ENCODE peak calls at places on chromosome 2, in seven cellular contexts. One of them, this sample, is unnamed.

GRCh38 chr2:30231726-30232026 is 342 bp downstream of the LBH start:
- DNase-seq in HCT116: no peak
- DNase-seq in HepG2: no peak
- DNase-seq in H1: peak; percentile 78
- DNase-seq in GM12878: no peak
- DNase-seq in SK-N-SH: no peak
- DNase-seq in K562: peak; percentile 55
- DNase-seq in this sample: no peak

GRCh38 chr2:27992787-27993747 is 102.5 kb downstream of the BABAM2 start:
- DNase-seq in HCT116: no peak
- DNase-seq in HepG2: peak; percentile 47
- DNase-seq in H1: no peak
- DNase-seq in GM12878: no peak
- DNase-seq in SK-N-SH: no peak
- DNase-seq in K562: no peak
- DNase-seq in this sample: peak; percentile 22

GRCh38 chr2:180572346-180572745 is 408.1 kb upstream of the UBE2E3 start:
- DNase-seq in HCT116: no peak
- DNase-seq in HepG2: no peak
- DNase-seq in H1: no peak
- DNase-seq in GM12878: no peak
- DNase-seq in SK-N-SH: no peak
- DNase-seq in K562: no peak
- DNase-seq in this sample: no peak

GRCh38 chr2:179336782-179337534 is 72.3 kb upstream of the SESTD1 start:
- DNase-seq in HCT116: no peak
- DNase-seq in HepG2: no peak
- DNase-seq in H1: no peak
- DNase-seq in GM12878: no peak
- DNase-seq in SK-N-SH: no peak
- DNase-seq in K562: no peak
- DNase-seq in this sample: no peak

GRCh38 chr2:71536311-71536710 is 83.0 kb downstream of the DYSF start:
- DNase-seq in HCT116: no peak
- DNase-seq in HepG2: no peak
- DNase-seq in H1: no peak
- DNase-seq in GM12878: no peak
- DNase-seq in SK-N-SH: no peak
- DNase-seq in K562: no peak
- DNase-seq in this sample: no peak

GRCh38 chr2:168060956-168061750 is 186.2 kb downstream of the STK39 start:
- DNase-seq in HCT116: no peak
- DNase-seq in HepG2: no peak
- DNase-seq in H1: no peak
- DNase-seq in GM12878: no peak
- DNase-seq in SK-N-SH: no peak
- DNase-seq in K562: no peak
- DNase-seq in this sample: no peak

GRCh38 chr2:211281430-211282073 is 725.2 kb downstream of the CPS1 start:
- DNase-seq in HCT116: no peak
- DNase-seq in HepG2: no peak
- DNase-seq in H1: no peak
- DNase-seq in GM12878: no peak
- DNase-seq in SK-N-SH: no peak
- DNase-seq in K562: no peak
- DNase-seq in this sample: no peak

GRCh38 chr2:11411768-11412448 is 54.1 kb downstream of the E2F6 start:
- DNase-seq in HCT116: no peak
- DNase-seq in HepG2: peak; percentile 65
- DNase-seq in H1: peak; percentile 65
- DNase-seq in GM12878: no peak
- DNase-seq in SK-N-SH: peak; percentile 85
- DNase-seq in K562: peak; percentile 51
- DNase-seq in this sample: peak; percentile 53

GRCh38 chr2:196967126-196967525 is 40.6 kb upstream of the PGAP1 start:
- DNase-seq in HCT116: no peak
- DNase-seq in HepG2: no peak
- DNase-seq in H1: no peak
- DNase-seq in GM12878: no peak
- DNase-seq in SK-N-SH: no peak
- DNase-seq in K562: no peak
- DNase-seq in this sample: no peak

GRCh38 chr2:9753276-9753600 is 90.0 kb upstream of the TAF1B start:
- DNase-seq in HCT116: peak; percentile 88
- DNase-seq in HepG2: no peak
- DNase-seq in H1: no peak
- DNase-seq in GM12878: peak; percentile 69
- DNase-seq in SK-N-SH: no peak
- DNase-seq in K562: peak; percentile 57
- DNase-seq in this sample: no peak

GRCh38 chr2:105812180-105813044 is 67.7 kb downstream of the NCK2 start:
- DNase-seq in HCT116: no peak
- DNase-seq in HepG2: peak; percentile 60
- DNase-seq in H1: peak; percentile 46
- DNase-seq in GM12878: no peak
- DNase-seq in SK-N-SH: peak; percentile 44
- DNase-seq in K562: no peak
- DNase-seq in this sample: no peak

GRCh38 chr2:39142012-39142346 is 21.1 kb upstream of the SOS1 start:
- DNase-seq in HCT116: no peak
- DNase-seq in HepG2: no peak
- DNase-seq in H1: no peak
- DNase-seq in GM12878: no peak
- DNase-seq in SK-N-SH: no peak
- DNase-seq in K562: peak; percentile 48
- DNase-seq in this sample: no peak

GRCh38 chr2:72024451-72025175 is 123.0 kb downstream of the CYP26B1 start:
- DNase-seq in HCT116: no peak
- DNase-seq in HepG2: no peak
- DNase-seq in H1: peak; percentile 38
- DNase-seq in GM12878: no peak
- DNase-seq in SK-N-SH: no peak
- DNase-seq in K562: no peak
- DNase-seq in this sample: no peak

GRCh38 chr2:127039387-127040031 is 67.4 kb downstream of the BIN1 start:
- DNase-seq in HCT116: no peak
- DNase-seq in HepG2: no peak
- DNase-seq in H1: no peak
- DNase-seq in GM12878: peak; percentile 44
- DNase-seq in SK-N-SH: no peak
- DNase-seq in K562: no peak
- DNase-seq in this sample: no peak

GRCh38 chr2:65554765-65555561 is 122.6 kb upstream of the SPRED2 start:
- DNase-seq in HCT116: no peak
- DNase-seq in HepG2: no peak
- DNase-seq in H1: no peak
- DNase-seq in GM12878: peak; percentile 42
- DNase-seq in SK-N-SH: no peak
- DNase-seq in K562: no peak
- DNase-seq in this sample: no peak
- TF ChIP-seq JUND in HCT116: peak; percentile 28
- TF ChIP-seq JUND in HepG2: no peak
- TF ChIP-seq JUND in H1: no peak
- TF ChIP-seq JUND in GM12878: no peak
- TF ChIP-seq JUND in SK-N-SH: peak; percentile 9
- TF ChIP-seq JUND in K562: peak; percentile 49
- TF ChIP-seq JUND in this sample: no peak

GRCh38 chr2:208049441-208049840 is 24.1 kb upstream of the PLEKHM3 start:
- DNase-seq in HCT116: no peak
- DNase-seq in HepG2: no peak
- DNase-seq in H1: no peak
- DNase-seq in GM12878: no peak
- DNase-seq in SK-N-SH: no peak
- DNase-seq in K562: no peak
- DNase-seq in this sample: no peak
- TF ChIP-seq JUND in HCT116: no peak
- TF ChIP-seq JUND in HepG2: no peak
- TF ChIP-seq JUND in H1: no peak
- TF ChIP-seq JUND in GM12878: no peak
- TF ChIP-seq JUND in SK-N-SH: no peak
- TF ChIP-seq JUND in K562: no peak
- TF ChIP-seq JUND in this sample: no peak

DNA sequence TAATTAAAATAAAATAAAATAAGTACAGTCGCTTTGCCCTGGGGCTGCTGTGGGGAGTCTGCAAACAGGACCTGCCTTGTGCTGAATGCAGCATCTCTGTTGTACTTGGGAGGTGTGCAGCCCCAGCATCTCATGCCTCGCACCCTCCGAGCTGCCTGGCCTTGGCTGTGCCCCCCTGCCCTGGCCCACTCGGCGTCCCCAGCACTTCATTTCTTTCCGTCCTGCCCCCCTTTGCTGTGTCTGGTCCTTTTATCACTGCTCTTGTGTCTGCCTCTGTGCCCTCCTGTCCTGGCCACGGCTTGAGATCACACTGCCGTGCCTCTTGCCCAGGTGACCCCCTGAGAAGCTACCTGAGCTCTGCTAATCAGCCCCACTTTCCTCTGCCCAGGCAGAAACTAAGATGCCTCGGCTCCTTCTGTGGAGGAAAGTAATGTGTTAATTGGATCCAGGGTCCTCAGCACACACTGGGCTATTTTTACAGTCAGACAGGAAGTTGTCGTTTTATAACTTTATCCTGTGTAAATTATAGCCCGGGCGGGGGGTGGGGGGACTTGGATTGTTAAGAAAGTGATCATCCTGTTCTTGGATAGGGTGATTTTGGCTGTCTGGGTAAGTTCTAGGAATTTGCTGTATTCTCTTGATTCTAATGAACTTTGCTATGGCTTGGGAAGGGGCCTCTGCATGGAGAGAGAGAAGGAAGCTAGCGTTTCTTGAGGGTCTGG is 69.4 kb downstream of the AGAP1 start:
- DNase-seq in HCT116: no peak
- DNase-seq in HepG2: no peak
- DNase-seq in H1: no peak
- DNase-seq in GM12878: no peak
- DNase-seq in SK-N-SH: peak; percentile 53
- DNase-seq in K562: no peak
- DNase-seq in this sample: no peak
- TF ChIP-seq JUND in HCT116: no peak
- TF ChIP-seq JUND in HepG2: no peak
- TF ChIP-seq JUND in H1: no peak
- TF ChIP-seq JUND in GM12878: no peak
- TF ChIP-seq JUND in SK-N-SH: no peak
- TF ChIP-seq JUND in K562: no peak
- TF ChIP-seq JUND in this sample: no peak

GRCh38 chr2:3986063-3986462 is 282.7 kb downstream of the DCDC2C start:
- DNase-seq in HCT116: no peak
- DNase-seq in HepG2: no peak
- DNase-seq in H1: no peak
- DNase-seq in GM12878: no peak
- DNase-seq in SK-N-SH: no peak
- DNase-seq in K562: no peak
- DNase-seq in this sample: no peak
- TF ChIP-seq JUND in HCT116: no peak
- TF ChIP-seq JUND in HepG2: no peak
- TF ChIP-seq JUND in H1: no peak
- TF ChIP-seq JUND in GM12878: no peak
- TF ChIP-seq JUND in SK-N-SH: no peak
- TF ChIP-seq JUND in K562: no peak
- TF ChIP-seq JUND in this sample: no peak

GRCh38 chr2:43853141-43854081 is 14.6 kb downstream of the ABCG8 start:
- DNase-seq in HCT116: no peak
- DNase-seq in HepG2: no peak
- DNase-seq in H1: peak; percentile 34
- DNase-seq in GM12878: no peak
- DNase-seq in SK-N-SH: no peak
- DNase-seq in K562: peak; percentile 3
- DNase-seq in this sample: no peak

GRCh38 chr2:43852196-43852730 is 13.5 kb downstream of the ABCG8 start:
- DNase-seq in HCT116: no peak
- DNase-seq in HepG2: no peak
- DNase-seq in H1: peak; percentile 42
- DNase-seq in GM12878: no peak
- DNase-seq in SK-N-SH: peak; percentile 7
- DNase-seq in K562: peak; percentile 5
- DNase-seq in this sample: no peak

GRCh38 chr2:43848174-43848573 is 9.4 kb downstream of the ABCG8 start:
- DNase-seq in HCT116: peak; percentile 33
- DNase-seq in HepG2: no peak
- DNase-seq in H1: peak; percentile 24
- DNase-seq in GM12878: no peak
- DNase-seq in SK-N-SH: peak; percentile 4
- DNase-seq in K562: peak; percentile 16
- DNase-seq in this sample: peak; percentile 79

GRCh38 chr2:43854671-43855070 is 15.9 kb downstream of the ABCG8 start:
- DNase-seq in HCT116: no peak
- DNase-seq in HepG2: no peak
- DNase-seq in H1: peak; percentile 17
- DNase-seq in GM12878: no peak
- DNase-seq in SK-N-SH: peak; percentile 12
- DNase-seq in K562: no peak
- DNase-seq in this sample: no peak

GRCh38 chr2:43851026-43851980 is 12.5 kb downstream of the ABCG8 start:
- DNase-seq in HCT116: no peak
- DNase-seq in HepG2: no peak
- DNase-seq in H1: peak; percentile 39
- DNase-seq in GM12878: no peak
- DNase-seq in SK-N-SH: peak; percentile 12
- DNase-seq in K562: peak; percentile 4
- DNase-seq in this sample: no peak
- TF ChIP-seq JUND in HCT116: no peak
- TF ChIP-seq JUND in HepG2: no peak
- TF ChIP-seq JUND in H1: no peak
- TF ChIP-seq JUND in GM12878: no peak
- TF ChIP-seq JUND in SK-N-SH: no peak
- TF ChIP-seq JUND in K562: no peak
- TF ChIP-seq JUND in this sample: no peak

DNA sequence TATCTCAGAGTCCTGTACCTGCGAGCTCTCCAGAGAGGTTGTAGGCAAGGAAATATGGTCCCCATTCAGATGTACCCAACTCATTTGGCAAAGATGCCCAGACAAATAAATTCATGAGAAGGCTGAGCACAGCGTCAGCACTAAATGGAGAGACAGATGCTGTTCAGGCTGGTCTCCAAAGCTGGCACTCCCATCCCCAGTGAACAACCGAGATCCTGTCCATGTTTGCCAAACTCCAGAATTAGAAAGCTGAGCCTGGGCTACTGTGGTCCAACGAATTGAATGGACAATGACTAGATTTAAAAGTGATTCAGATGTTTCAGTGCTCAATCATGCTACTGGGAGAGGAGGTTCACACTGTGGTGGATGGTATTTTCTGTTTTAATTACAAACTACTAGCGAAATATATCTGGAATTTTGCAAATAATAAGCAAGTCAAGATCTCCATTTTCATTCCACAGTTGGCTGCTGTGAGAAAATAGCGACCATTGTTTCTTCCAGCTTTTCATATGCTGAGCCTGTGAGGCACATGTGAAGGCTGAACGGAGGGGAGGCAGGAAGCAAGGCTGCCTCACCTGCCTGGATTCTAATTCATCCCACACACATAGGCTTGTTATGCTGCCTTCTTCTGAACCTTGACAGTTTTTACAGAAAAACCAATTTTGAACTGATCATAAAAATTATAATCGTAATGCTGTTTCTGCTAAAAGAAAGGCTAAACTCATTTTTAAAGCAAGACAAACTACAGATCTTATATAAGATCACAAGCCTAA is 22.6 kb upstream of the DAPL1 start:
- DNase-seq in HCT116: no peak
- DNase-seq in HepG2: no peak
- DNase-seq in H1: no peak
- DNase-seq in GM12878: no peak
- DNase-seq in SK-N-SH: no peak
- DNase-seq in K562: no peak
- DNase-seq in this sample: no peak
- TF ChIP-seq JUND in HCT116: no peak
- TF ChIP-seq JUND in HepG2: no peak
- TF ChIP-seq JUND in H1: no peak
- TF ChIP-seq JUND in GM12878: no peak
- TF ChIP-seq JUND in SK-N-SH: no peak
- TF ChIP-seq JUND in K562: no peak
- TF ChIP-seq JUND in this sample: no peak